ENCODE peak calls at places on chromosomes 16 and 17, in eight cellular contexts. P is thoracic aorta, W is heart right ventricle, R is cardiac muscle cell, H is K562, N is PC-3, Y is esophagus squamous epithelium, D is gastrocnemius medialis. J is an unnamed sample.

GRCh38 chr17:45676695-45677094 is 107.4 kb upstream of the CRHR1 start:
- DNase-seq in P (no peak), H (no peak), N (no peak), Y (no peak), W (no peak), D (no peak), R (no peak), J (no peak)

GRCh38 chr17:31190351-31190750 is 95.6 kb downstream of the NF1 start:
- DNase-seq in Y (no peak), H (no peak), W (no peak), D (no peak), R (no peak), P (no peak), N (no peak), J (no peak)

GRCh38 chr16:81604960-81605383 is 160.4 kb downstream of the CMIP start:
- DNase-seq in P (no peak), Y (no peak), N (peak), H (no peak), D (no peak), W (no peak), R (peak), J (no peak)

GRCh38 chr16:73015612-73016487 is 32.1 kb downstream of the ZFHX3 start:
- DNase-seq in W (no peak), P (no peak), H (no peak), D (peak), Y (no peak), R (no peak), N (peak), J (peak)

GRCh38 chr17:40727447-40728231 is 24.1 kb upstream of the KRT24 start:
- DNase-seq in Y (no peak), R (peak), P (no peak), D (no peak), N (peak), W (no peak), H (no peak), J (no peak)

GRCh38 chr16:83116274-83116892 is 489.6 kb downstream of the CDH13 start:
- DNase-seq in H (no peak), Y (no peak), W (no peak), P (no peak), D (no peak), R (peak), N (no peak), J (no peak)

GRCh38 chr16:80909720-80910119 is 97.0 kb downstream of the CMC2 start:
- DNase-seq in N (no peak), H (no peak), Y (no peak), W (no peak), D (no peak), R (no peak), P (no peak), J (no peak)

GRCh38 chr17:31470592-31470991 is 79.1 kb downstream of the RAB11FIP4 start:
- DNase-seq in H (no peak), R (no peak), N (peak), W (no peak), D (no peak), P (no peak), Y (no peak), J (no peak)

GRCh38 chr16:12321363-12321762 is 344.8 kb downstream of the SNX29 start:
- DNase-seq in H (no peak), N (no peak), W (no peak), D (no peak), P (no peak), R (no peak), Y (no peak), J (no peak)

DNA sequence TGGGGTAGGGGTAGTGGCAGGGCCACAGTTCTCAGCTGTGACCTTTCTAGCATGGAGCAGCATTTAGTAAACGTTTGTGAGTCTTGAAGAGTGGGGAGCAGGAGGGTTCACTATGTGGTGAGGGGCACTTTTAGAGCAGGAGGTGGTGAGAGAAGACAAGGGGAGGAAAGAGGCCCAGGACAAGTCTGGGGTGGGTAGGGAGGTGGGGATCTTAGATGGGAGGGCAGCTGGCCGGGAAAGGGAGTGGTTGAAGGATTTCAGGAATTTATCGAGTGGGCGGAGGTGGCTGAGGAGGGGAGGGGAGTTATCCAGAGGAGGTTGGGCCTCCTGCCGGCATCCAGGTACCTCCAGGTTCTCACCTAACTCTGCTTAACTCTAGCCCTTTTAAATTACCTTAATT is 1.9 kb downstream of the CLEC16A start:
- DNase-seq in D (no peak), W (no peak), N (no peak), H (no peak), R (peak), P (no peak), Y (no peak), J (no peak)
- H3K27ac ChIP-seq in D (no peak), W (no peak), N (no peak), H (no peak), R (peak), P (no peak), Y (no peak), J (no peak)

GRCh38 chr17:5425826-5426225 is 5.8 kb downstream of the RPAIN start:
- DNase-seq in W (no peak), D (no peak), P (no peak), Y (no peak), R (no peak), N (no peak), H (no peak), J (no peak)

GRCh38 chr17:5424909-5425308 is 4.9 kb downstream of the RPAIN start:
- DNase-seq in N (no peak), W (no peak), H (no peak), R (no peak), P (no peak), Y (no peak), D (no peak), J (no peak)

GRCh38 chr17:5419959-5420653 is at the start of gene RPAIN:
- DNase-seq in N (peak), D (peak), R (peak), Y (peak), P (peak), H (peak), W (peak), J (peak)

GRCh38 chr17:5419356-5419958 is at the start of gene NUP88:
- DNase-seq in R (peak), P (peak), N (peak), Y (peak), D (peak), H (peak), W (peak), J (peak)

GRCh38 chr17:5422505-5422904 is 2.5 kb downstream of the RPAIN start:
- DNase-seq in Y (no peak), D (no peak), N (peak), W (no peak), H (no peak), P (no peak), R (peak), J (no peak)
- TF ChIP-seq CTCF in Y (no peak), D (no peak), N (no peak), W (no peak), H (no peak), P (no peak), R (no peak), J (no peak)

DNA sequence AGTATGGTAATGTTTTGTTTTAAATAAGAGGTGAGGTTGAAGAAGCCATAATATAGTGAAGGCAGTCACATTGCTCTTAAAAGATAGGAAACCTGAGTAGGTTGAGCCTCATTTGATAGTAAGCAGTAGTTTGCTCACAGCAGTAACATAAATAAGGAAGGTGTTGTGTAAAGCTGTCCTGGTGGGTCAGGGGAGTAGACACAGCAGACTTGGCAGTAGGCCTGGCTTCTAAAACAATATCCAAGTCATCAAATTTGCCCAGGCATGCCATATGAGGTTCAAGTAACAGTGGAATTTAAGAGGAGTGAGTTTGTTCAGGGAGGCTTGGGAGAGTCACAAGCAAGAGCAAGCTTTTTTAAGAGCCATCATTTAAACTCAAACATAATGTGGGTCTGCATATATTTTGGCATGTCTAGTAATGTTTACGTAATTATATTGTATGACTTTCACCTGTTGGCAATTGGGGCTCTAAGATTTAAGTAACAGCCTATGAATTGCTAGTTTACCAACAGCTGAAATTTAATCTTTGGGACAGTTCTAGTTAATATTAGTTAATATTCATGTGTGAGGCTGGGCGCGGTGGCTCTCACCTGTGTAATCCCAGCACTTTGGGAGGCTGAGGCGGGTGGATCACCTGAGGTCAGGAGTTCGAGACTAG is 6.6 kb downstream of the NFATC3 start:
- DNase-seq in R (peak), Y (no peak), W (no peak), P (no peak), N (peak), H (peak), D (peak), J (no peak)
- H3K27ac ChIP-seq in R (peak), Y (peak), W (no peak), P (peak), N (no peak), H (peak), D (peak), J (no peak)

GRCh38 chr17:73331060-73331459 is 19.3 kb upstream of the CDC42EP4 start:
- DNase-seq in P (no peak), Y (no peak), W (no peak), R (no peak), H (no peak), D (no peak), N (no peak), J (no peak)

GRCh38 chr17:73323622-73324455 is 12.0 kb upstream of the CDC42EP4 start:
- DNase-seq in H (no peak), R (peak), N (no peak), P (no peak), W (no peak), D (peak), Y (no peak), J (no peak)

GRCh38 chr17:73320601-73321264 is 8.9 kb upstream of the CDC42EP4 start:
- DNase-seq in R (no peak), N (no peak), Y (no peak), H (no peak), P (no peak), W (no peak), D (no peak), J (no peak)

GRCh38 chr17:73324711-73325526 is 13.1 kb upstream of the CDC42EP4 start:
- DNase-seq in W (no peak), P (no peak), H (no peak), D (no peak), R (no peak), Y (no peak), N (no peak), J (no peak)

GRCh38 chr17:73325527-73325842 is 13.7 kb upstream of the CDC42EP4 start:
- DNase-seq in D (peak), P (no peak), R (peak), N (no peak), Y (no peak), H (no peak), W (no peak), J (peak)
- TF ChIP-seq CTCF in D (no peak), P (no peak), R (peak), N (no peak), Y (no peak), H (no peak), W (no peak), J (no peak)

DNA sequence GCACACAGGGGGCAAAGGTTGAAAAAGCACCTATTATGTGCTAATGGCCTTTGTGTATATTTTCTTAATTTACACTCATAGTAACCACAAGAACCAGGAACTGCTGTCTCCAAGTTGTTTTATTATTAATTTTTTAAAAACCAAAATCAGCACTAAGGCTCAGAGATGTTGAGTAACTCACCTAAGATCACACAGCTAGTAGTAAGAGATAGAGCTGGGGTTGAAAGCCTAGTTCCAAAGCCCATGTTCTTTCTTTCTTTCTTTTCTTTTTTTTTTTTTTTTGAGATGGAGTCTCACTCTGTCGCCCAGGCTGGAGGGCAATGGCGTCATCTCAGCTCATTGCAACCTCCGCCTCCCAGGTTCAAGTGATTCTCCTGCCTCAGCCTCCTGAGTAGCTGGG is 75.3 kb downstream of the SDK2 start:
- DNase-seq in W (no peak), N (no peak), H (no peak), D (no peak), Y (no peak), P (no peak), R (no peak), J (no peak)
- H3K27ac ChIP-seq in W (no peak), N (no peak), H (no peak), D (no peak), Y (no peak), P (no peak), R (no peak), J (no peak)

GRCh38 chr16:85172465-85173071 is 60.3 kb upstream of the CIBAR2 start:
- DNase-seq in P (no peak), D (peak), W (no peak), H (peak), Y (no peak), N (peak), R (no peak), J (peak)
- TF ChIP-seq CTCF in P (no peak), D (peak), W (peak), H (peak), Y (peak), N (peak), R (peak), J (peak)

DNA sequence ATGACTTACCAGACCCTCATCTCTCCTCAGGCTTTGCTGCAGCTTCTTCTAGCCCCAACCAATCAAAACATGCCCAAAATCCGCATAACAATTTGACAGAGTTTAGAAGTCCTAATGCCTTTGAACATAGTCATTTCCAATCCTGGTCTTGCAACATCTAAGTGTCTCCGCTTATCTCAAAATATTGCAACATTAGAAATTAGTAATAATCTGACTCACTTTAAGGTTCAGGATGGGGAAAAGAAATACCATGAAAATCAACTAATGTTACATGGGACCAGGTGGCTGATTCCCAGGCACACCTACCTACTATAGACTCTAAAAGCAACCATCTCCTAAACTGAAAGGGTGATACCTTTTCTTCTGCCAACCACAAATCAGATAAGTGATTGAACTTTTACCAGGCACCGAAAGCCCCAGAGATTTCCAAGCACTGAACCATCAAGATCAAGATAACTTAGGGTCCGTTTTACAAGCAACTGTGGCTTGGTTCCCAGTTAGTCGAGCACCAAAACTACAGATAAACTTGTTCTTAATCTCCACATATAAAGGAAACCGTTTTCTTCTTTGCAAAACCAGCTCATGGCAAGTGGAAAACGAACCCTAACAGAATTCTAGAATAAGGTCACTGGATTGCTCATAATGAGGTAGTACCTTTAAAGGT is 13.9 kb downstream of the ERN1 start:
- DNase-seq in D (no peak), W (no peak), P (no peak), H (no peak), R (peak), Y (no peak), N (peak), J (no peak)
- H3K27ac ChIP-seq in D (no peak), W (no peak), P (no peak), H (no peak), R (no peak), Y (peak), N (peak), J (no peak)

GRCh38 chr16:47110939-47111338 is 32.8 kb downstream of the NETO2 start:
- DNase-seq in P (no peak), W (no peak), N (peak), Y (no peak), D (no peak), R (no peak), H (peak), J (no peak)
- TF ChIP-seq CTCF in P (no peak), W (no peak), N (peak), Y (no peak), D (no peak), R (no peak), H (no peak), J (no peak)

J was measured in kidney.